ENCODE peak calls at places on chromosomes 2 and 18, in seven cellular contexts. U is progenitor cell of endocrine pancreas; B is cardiac muscle cell; P is GM03348; C is effector memory CD4-positive, alpha-beta T cell; T is HuH-7.5; S is ELF-1. D is an unnamed sample.

GRCh38 chr18:65748321-65748720 is 2.5 kb upstream of the CDH7 start:
- DNase-seq in U (no peak), B (no peak), P (no peak), C (no peak), T (no peak), S (no peak), D (no peak)

GRCh38 chr2:43376523-43377198 is 150.3 kb upstream of the ZFP36L2 start:
- DNase-seq in U (no peak), B (no peak), P (no peak), C (no peak), T (no peak), S (no peak), D (no peak)

GRCh38 chr18:59996370-59996966 is 96.7 kb downstream of the PMAIP1 start:
- DNase-seq in U (peak), B (peak), P (peak), C (no peak), T (no peak), S (no peak), D (peak)

GRCh38 chr2:14514001-14514400 is 118.5 kb upstream of the LRATD1 start:
- DNase-seq in U (no peak), B (no peak), P (peak), C (no peak), T (no peak), S (no peak), D (no peak)

GRCh38 chr2:11726384-11726783 is 20.0 kb upstream of the LPIN1 start:
- DNase-seq in U (no peak), B (no peak), P (no peak), C (no peak), T (no peak), S (no peak), D (no peak)

GRCh38 chr2:18271370-18272147 is 288.9 kb downstream of the RDH14 start:
- DNase-seq in U (no peak), B (no peak), P (no peak), C (no peak), T (no peak), S (no peak), D (no peak)

GRCh38 chr2:128372621-128373341 is 54.1 kb upstream of the HS6ST1 start:
- DNase-seq in U (no peak), B (no peak), P (no peak), C (no peak), T (no peak), S (no peak), D (no peak)

GRCh38 chr18:70044626-70045025 is 97.0 kb upstream of the CD226 start:
- DNase-seq in U (no peak), B (no peak), P (peak), C (no peak), T (no peak), S (no peak), D (peak)

GRCh38 chr18:44238449-44238848 is 442.2 kb upstream of the SETBP1 start:
- DNase-seq in U (no peak), B (no peak), P (no peak), C (no peak), T (no peak), S (no peak), D (no peak)

GRCh38 chr2:66839551-66840320 is 404.8 kb downstream of the MEIS1 start:
- DNase-seq in U (no peak), B (no peak), P (peak), C (no peak), T (no peak), S (no peak), D (peak)

GRCh38 chr18:48519431-48520100 is 19.3 kb upstream of the CTIF start:
- DNase-seq in U (no peak), B (no peak), P (no peak), C (no peak), T (no peak), S (no peak), D (no peak)

GRCh38 chr2:241666627-241667400 is 19.8 kb downstream of the DTYMK start:
- DNase-seq in U (peak), B (peak), P (no peak), C (no peak), T (no peak), S (peak), D (no peak)

GRCh38 chr2:158502984-158503383 is 46.2 kb downstream of the PKP4 start:
- DNase-seq in U (no peak), B (no peak), P (peak), C (no peak), T (no peak), S (no peak), D (peak)

GRCh38 chr2:197677483-197677882 is 2.1 kb upstream of the RFTN2 start:
- DNase-seq in U (no peak), B (peak), P (peak), C (no peak), T (no peak), S (no peak), D (no peak)

GRCh38 chr2:238158807-238159539 is at the start of gene ERFE:
- DNase-seq in U (peak), B (peak), P (peak), C (no peak), T (peak), S (no peak), D (peak)

GRCh38 chr2:56130463-56131070 is 53.2 kb upstream of the CCDC85A start:
- DNase-seq in U (no peak), B (peak), P (peak), C (no peak), T (no peak), S (peak), D (peak)

GRCh38 chr2:76154981-76155380 is 444.3 kb upstream of the GCFC2 start:
- DNase-seq in U (no peak), B (no peak), P (no peak), C (no peak), T (no peak), S (no peak), D (no peak)

GRCh38 chr18:36075862-36076587 is 8.7 kb upstream of the RPRD1A start:
- DNase-seq in U (no peak), B (no peak), P (peak), C (no peak), T (peak), S (peak), D (no peak)

GRCh38 chr2:198042189-198042588 is 237.8 kb downstream of the PLCL1 start:
- DNase-seq in U (no peak), B (no peak), P (no peak), C (no peak), T (no peak), S (no peak), D (no peak)

GRCh38 chr2:203891474-203891873 is 23.9 kb downstream of the CTLA4 start:
- DNase-seq in U (no peak), B (no peak), P (no peak), C (no peak), T (no peak), S (no peak), D (no peak)

GRCh38 chr18:68623342-68623741 is 91.6 kb downstream of the TMX3 start:
- DNase-seq in U (peak), B (peak), P (peak), C (no peak), T (peak), S (peak), D (peak)

GRCh38 chr2:232444409-232445148 is 11.4 kb upstream of the ALPI start:
- DNase-seq in U (no peak), B (peak), P (peak), C (peak), T (peak), S (peak), D (peak)

GRCh38 chr18:8893221-8893620 is 187.9 kb downstream of the MTCL1 start:
- DNase-seq in U (no peak), B (no peak), P (no peak), C (no peak), T (no peak), S (no peak), D (no peak)

GRCh38 chr2:210577263-210578071 is 21.1 kb downstream of the CPS1 start:
- DNase-seq in U (no peak), B (peak), P (peak), C (no peak), T (peak), S (peak), D (peak)

GRCh38 chr18:31596081-31596872 is 4.6 kb downstream of the TTR start:
- DNase-seq in U (no peak), B (no peak), P (no peak), C (no peak), T (no peak), S (no peak), D (no peak)

GRCh38 chr18:55243852-55244251 is 284.6 kb upstream of the CCDC68 start:
- DNase-seq in U (no peak), B (no peak), P (peak), C (no peak), T (no peak), S (no peak), D (no peak)

D was measured in hepatic stellate cell.